ENCODE peak calls at places on chromosomes 6 and 20, in four cellular contexts. W is tibial nerve, D is KG1, U is Right ventricle myocardium superior. K is an unnamed sample.

GRCh38 chr6:34104186-34104585 is 41.7 kb downstream of the GRM4 start:
- DNase-seq in W (no peak), D (no peak), U (no peak), K (no peak)

GRCh38 chr6:13101985-13102384 is 226.4 kb downstream of the TBC1D7 start:
- DNase-seq in W (no peak), D (no peak), U (no peak), K (no peak)

GRCh38 chr6:129141499-129141898 is 258.6 kb downstream of the LAMA2 start:
- DNase-seq in W (no peak), D (no peak), U (no peak), K (no peak)

GRCh38 chr6:83464741-83465140 is 33.9 kb upstream of the ME1 start:
- DNase-seq in W (no peak), D (no peak), U (no peak), K (no peak)

GRCh38 chr6:24916496-24916895 is 19.3 kb downstream of the RIPOR2 start:
- DNase-seq in W (no peak), D (no peak), U (no peak), K (no peak)

GRCh38 chr20:57501461-57502330 is 23.2 kb downstream of the CTCFL start:
- DNase-seq in W (no peak), D (no peak), U (no peak), K (no peak)

GRCh38 chr6:37538107-37538506 is 38.4 kb upstream of the CCDC167 start:
- DNase-seq in W (no peak), D (no peak), U (no peak), K (peak; percentile 40)

GRCh38 chr6:152575186-152575585 is 62.0 kb downstream of the SYNE1 start:
- DNase-seq in W (no peak), D (no peak), U (no peak), K (no peak)

GRCh38 chr6:33794910-33795615 is 6.1 kb upstream of the LEMD2 start:
- DNase-seq in W (no peak), D (no peak), U (no peak), K (peak; percentile 83)

GRCh38 chr6:7617954-7618764 is 28.2 kb downstream of the SNRNP48 start:
- DNase-seq in W (no peak), D (no peak), U (peak; percentile 50), K (peak; percentile 100)

GRCh38 chr20:3935295-3935955 is 46.2 kb downstream of the PANK2 start:
- DNase-seq in W (no peak), D (no peak), U (peak; percentile 70), K (no peak)

GRCh38 chr6:33001685-33002084 is 7.7 kb downstream of the HLA-DOA start:
- DNase-seq in W (no peak), D (no peak), U (no peak), K (no peak)

GRCh38 chr6:121619013-121619412 is 183.6 kb downstream of the GJA1 start:
- DNase-seq in W (no peak), D (no peak), U (no peak), K (no peak)

GRCh38 chr6:27139753-27140522 is 107.6 kb upstream of the PRSS16 start:
- DNase-seq in W (no peak), D (peak; percentile 71), U (no peak), K (no peak)

GRCh38 chr20:57192311-57192710 is 74.1 kb downstream of the BMP7 start:
- DNase-seq in W (no peak), D (no peak), U (no peak), K (no peak)

GRCh38 chr20:49579874-49580817 is 12.2 kb upstream of the PTGIS start:
- DNase-seq in W (no peak), D (no peak), U (peak; percentile 66), K (no peak)

GRCh38 chr6:90040931-90041330 is 146.7 kb downstream of the GJA10 start:
- DNase-seq in W (no peak), D (no peak), U (no peak), K (no peak)

GRCh38 chr20:36482044-36482473 is 59.3 kb upstream of the MYL9 start:
- DNase-seq in W (no peak), D (no peak), U (peak; percentile 67), K (no peak)

GRCh38 chr6:84575264-84575663 is 189.1 kb downstream of the TBX18 start:
- DNase-seq in W (no peak), D (peak; percentile 8), U (no peak), K (no peak)

GRCh38 chr20:4512891-4513550 is 208.7 kb upstream of the PRND start:
- DNase-seq in W (no peak), D (no peak), U (no peak), K (no peak)

GRCh38 chr6:11771473-11772048 is 7.0 kb downstream of the ADTRP start:
- DNase-seq in W (no peak), D (no peak), U (no peak), K (no peak)

GRCh38 chr6:42618686-42619085 is 54.9 kb downstream of the UBR2 start:
- DNase-seq in W (no peak), D (no peak), U (no peak), K (no peak)

GRCh38 chr20:37976862-37977261 is 56.4 kb downstream of the TTI1 start:
- DNase-seq in W (no peak), D (no peak), U (no peak), K (no peak)

GRCh38 chr6:89356644-89357043 is 4.1 kb upstream of the UBE2J1 start:
- DNase-seq in W (no peak), D (no peak), U (no peak), K (peak; percentile 28)

GRCh38 chr20:46803446-46804020 is 91.1 kb upstream of the EYA2 start:
- DNase-seq in W (no peak), D (no peak), U (no peak), K (no peak)

GRCh38 chr6:23176883-23177282 is 607.5 kb downstream of the HDGFL1 start:
- DNase-seq in W (no peak), D (no peak), U (peak; percentile 33), K (no peak)

GRCh38 chr20:31740208-31740607 is 1.1 kb downstream of the TPX2 start:
- DNase-seq in W (no peak), D (no peak), U (no peak), K (no peak)

GRCh38 chr6:109373333-109373732 is 8.9 kb downstream of the CD164 start:
- DNase-seq in W (no peak), D (no peak), U (no peak), K (no peak)

GRCh38 chr6:29907637-29908340 is 34.5 kb upstream of the HLA-A start:
- DNase-seq in W (no peak), D (no peak), U (no peak), K (no peak)

GRCh38 chr20:32610897-32611218 is 25.7 kb upstream of the NOL4L start:
- DNase-seq in W (no peak), D (no peak), U (no peak), K (no peak)

GRCh38 chr6:105424177-105424783 is 21.4 kb upstream of the PREP start:
- DNase-seq in W (peak; percentile 28), D (peak; percentile 54), U (no peak), K (peak; percentile 78)

GRCh38 chr20:23624307-23624706 is 13.4 kb downstream of the CST3 start:
- DNase-seq in W (no peak), D (no peak), U (no peak), K (no peak)